ENCODE peak calls at places on chromosome 3, in nine cellular contexts. A is Calu3; U is COLO829; Z is GM03348; S is CD4-positive, alpha-beta T cell; W is activated effector memory CD4-positive, alpha-beta T cell treated with anti-CD3 and anti-CD28 coated beads, Interleukin-2, amount 50 U/mL, for 16 hours; Y is stomach; Q is activated T-cell treated with anti-CD3 and anti-CD28 coated beads for 24 hours; K is transverse colon. N is an unnamed sample.

GRCh38 chr3:104460477-104461406 is 906.0 kb upstream of the ALCAM start:
- DNase-seq in Y (no peak), Z (peak), S (no peak), A (peak), U (peak), W (no peak), K (no peak), Q (no peak), N (no peak)

GRCh38 chr3:129211772-129212171 is 28.1 kb upstream of the CNBP start:
- DNase-seq in S (no peak), U (peak), Y (peak), Q (no peak), Z (peak), A (peak), W (no peak), K (peak), N (no peak)

GRCh38 chr3:188266581-188267274 is 112.8 kb downstream of the LPP start:
- DNase-seq in Y (peak), Z (peak), Q (no peak), A (no peak), W (no peak), U (no peak), K (peak), S (no peak), N (no peak)

GRCh38 chr3:192731233-192731632 is 3.9 kb upstream of the FGF12 start:
- DNase-seq in Q (no peak), K (no peak), U (no peak), Y (no peak), S (no peak), A (no peak), Z (no peak), W (no peak), N (no peak)

GRCh38 chr3:137687181-137687880 is 76.8 kb upstream of the SOX14 start:
- DNase-seq in A (no peak), Q (no peak), K (no peak), U (peak), S (no peak), W (no peak), Z (no peak), Y (no peak), N (no peak)

GRCh38 chr3:50587806-50588758 is 18.8 kb downstream of the HEMK1 start:
- DNase-seq in A (no peak), K (no peak), Z (no peak), S (no peak), Y (no peak), W (peak), U (no peak), Q (peak), N (no peak)

GRCh38 chr3:113912551-113913246 is 35.1 kb upstream of the ZDHHC23 start:
- DNase-seq in K (peak), W (no peak), A (peak), Q (peak), U (peak), S (no peak), Y (peak), Z (peak), N (no peak)

GRCh38 chr3:171749128-171749527 is 61.2 kb downstream of the PLD1 start:
- DNase-seq in K (no peak), Y (no peak), W (no peak), S (no peak), A (no peak), U (no peak), Q (no peak), Z (no peak), N (no peak)

GRCh38 chr3:129596194-129597086 is 10.0 kb downstream of the PLXND1 start:
- DNase-seq in U (peak), S (no peak), Y (no peak), W (no peak), Z (peak), Q (no peak), K (peak), A (no peak), N (peak)

GRCh38 chr3:181683563-181683962 is 28.2 kb upstream of the SOX2 start:
- DNase-seq in K (no peak), Z (no peak), W (no peak), Q (no peak), A (no peak), S (no peak), U (no peak), Y (no peak), N (no peak)

GRCh38 chr3:108126348-108126747 is 35.5 kb upstream of the CD47 start:
- DNase-seq in Y (no peak), Q (no peak), K (no peak), S (no peak), W (no peak), Z (no peak), A (no peak), U (no peak), N (no peak)

GRCh38 chr3:13890377-13891016 is 10.6 kb upstream of the WNT7A start:
- DNase-seq in Y (no peak), A (no peak), W (peak), U (no peak), S (peak), Q (no peak), Z (no peak), K (no peak), N (no peak)

GRCh38 chr3:56125358-56126005 is 342.8 kb downstream of the ERC2 start:
- DNase-seq in K (no peak), Q (no peak), A (peak), Z (peak), U (peak), S (no peak), W (no peak), Y (no peak), N (no peak)

N was measured in anterior cingulate cortex.